ENCODE peak calls at places on chromosomes 7 and 10, in ten cellular contexts. One of them, this sample, is unnamed.

GRCh38 chr7:66296001-66296521 is 90.9 kb downstream of the TPST1 start:
- DNase-seq in HCT116: no peak
- DNase-seq in CD4-positive, CD25-positive, alpha-beta regulatory T cell: no peak
- DNase-seq in spleen: no peak
- DNase-seq in stomach: no peak
- DNase-seq in sigmoid colon: no peak
- DNase-seq in foreskin fibroblast: peak; percentile 26
- DNase-seq in fibroblast of lung: peak; percentile 88
- DNase-seq in iPS DF 6.9: no peak
- DNase-seq in lower leg skin: no peak
- DNase-seq in this sample: no peak

GRCh38 chr7:105188201-105188600 is 174.2 kb downstream of the KMT2E start:
- DNase-seq in HCT116: no peak
- DNase-seq in CD4-positive, CD25-positive, alpha-beta regulatory T cell: no peak
- DNase-seq in spleen: no peak
- DNase-seq in stomach: no peak
- DNase-seq in sigmoid colon: no peak
- DNase-seq in foreskin fibroblast: peak; percentile 24
- DNase-seq in fibroblast of lung: peak; percentile 17
- DNase-seq in iPS DF 6.9: no peak
- DNase-seq in lower leg skin: no peak
- DNase-seq in this sample: no peak

GRCh38 chr7:47690902-47691558 is 109.1 kb upstream of the TNS3 start:
- DNase-seq in HCT116: no peak
- DNase-seq in CD4-positive, CD25-positive, alpha-beta regulatory T cell: no peak
- DNase-seq in spleen: no peak
- DNase-seq in stomach: no peak
- DNase-seq in sigmoid colon: no peak
- DNase-seq in foreskin fibroblast: peak; percentile 82
- DNase-seq in fibroblast of lung: peak; percentile 52
- DNase-seq in iPS DF 6.9: no peak
- DNase-seq in lower leg skin: peak; percentile 63
- DNase-seq in this sample: no peak

GRCh38 chr10:96235326-96236089 is 35.9 kb downstream of the BLNK start:
- DNase-seq in HCT116: no peak
- DNase-seq in CD4-positive, CD25-positive, alpha-beta regulatory T cell: no peak
- DNase-seq in spleen: no peak
- DNase-seq in stomach: no peak
- DNase-seq in sigmoid colon: no peak
- DNase-seq in foreskin fibroblast: no peak
- DNase-seq in fibroblast of lung: no peak
- DNase-seq in iPS DF 6.9: no peak
- DNase-seq in lower leg skin: no peak
- DNase-seq in this sample: no peak

GRCh38 chr7:43281268-43281667 is 168.8 kb downstream of the HECW1 start:
- DNase-seq in HCT116: no peak
- DNase-seq in CD4-positive, CD25-positive, alpha-beta regulatory T cell: no peak
- DNase-seq in spleen: no peak
- DNase-seq in stomach: no peak
- DNase-seq in sigmoid colon: no peak
- DNase-seq in foreskin fibroblast: no peak
- DNase-seq in fibroblast of lung: no peak
- DNase-seq in iPS DF 6.9: no peak
- DNase-seq in lower leg skin: no peak
- DNase-seq in this sample: no peak

GRCh38 chr7:46000513-46000912 is 79.4 kb upstream of the IGFBP3 start:
- DNase-seq in HCT116: no peak
- DNase-seq in CD4-positive, CD25-positive, alpha-beta regulatory T cell: no peak
- DNase-seq in spleen: no peak
- DNase-seq in stomach: no peak
- DNase-seq in sigmoid colon: no peak
- DNase-seq in foreskin fibroblast: no peak
- DNase-seq in fibroblast of lung: no peak
- DNase-seq in iPS DF 6.9: no peak
- DNase-seq in lower leg skin: no peak
- DNase-seq in this sample: no peak

GRCh38 chr7:55387062-55387965 is 22.2 kb downstream of the LANCL2 start:
- DNase-seq in HCT116: no peak
- DNase-seq in CD4-positive, CD25-positive, alpha-beta regulatory T cell: peak; percentile 30
- DNase-seq in spleen: no peak
- DNase-seq in stomach: no peak
- DNase-seq in sigmoid colon: no peak
- DNase-seq in foreskin fibroblast: peak; percentile 42
- DNase-seq in fibroblast of lung: peak; percentile 29
- DNase-seq in iPS DF 6.9: no peak
- DNase-seq in lower leg skin: no peak
- DNase-seq in this sample: no peak

GRCh38 chr10:104170610-104171269 is 48.8 kb downstream of the SFR1 start:
- DNase-seq in HCT116: no peak
- DNase-seq in CD4-positive, CD25-positive, alpha-beta regulatory T cell: peak; percentile 15
- DNase-seq in spleen: no peak
- DNase-seq in stomach: no peak
- DNase-seq in sigmoid colon: no peak
- DNase-seq in foreskin fibroblast: no peak
- DNase-seq in fibroblast of lung: no peak
- DNase-seq in iPS DF 6.9: no peak
- DNase-seq in lower leg skin: no peak
- DNase-seq in this sample: no peak

GRCh38 chr10:79128923-79129305 is 60.1 kb downstream of the ZMIZ1 start:
- DNase-seq in HCT116: no peak
- DNase-seq in CD4-positive, CD25-positive, alpha-beta regulatory T cell: peak; percentile 20
- DNase-seq in spleen: no peak
- DNase-seq in stomach: no peak
- DNase-seq in sigmoid colon: no peak
- DNase-seq in foreskin fibroblast: no peak
- DNase-seq in fibroblast of lung: no peak
- DNase-seq in iPS DF 6.9: no peak
- DNase-seq in lower leg skin: no peak
- DNase-seq in this sample: no peak

GRCh38 chr10:76333801-76334200 is 902.4 kb downstream of the LRMDA start:
- DNase-seq in HCT116: no peak
- DNase-seq in CD4-positive, CD25-positive, alpha-beta regulatory T cell: no peak
- DNase-seq in spleen: no peak
- DNase-seq in stomach: no peak
- DNase-seq in sigmoid colon: no peak
- DNase-seq in foreskin fibroblast: no peak
- DNase-seq in fibroblast of lung: no peak
- DNase-seq in iPS DF 6.9: no peak
- DNase-seq in lower leg skin: no peak
- DNase-seq in this sample: no peak

GRCh38 chr7:2518737-2519118 is 846 bp upstream of the LFNG start:
- DNase-seq in HCT116: no peak
- DNase-seq in CD4-positive, CD25-positive, alpha-beta regulatory T cell: no peak
- DNase-seq in spleen: peak; percentile 84
- DNase-seq in stomach: no peak
- DNase-seq in sigmoid colon: no peak
- DNase-seq in foreskin fibroblast: peak; percentile 67
- DNase-seq in fibroblast of lung: no peak
- DNase-seq in iPS DF 6.9: no peak
- DNase-seq in lower leg skin: no peak
- DNase-seq in this sample: no peak

GRCh38 chr10:32878646-32879045 is 79.4 kb downstream of the ITGB1 start:
- DNase-seq in HCT116: no peak
- DNase-seq in CD4-positive, CD25-positive, alpha-beta regulatory T cell: no peak
- DNase-seq in spleen: no peak
- DNase-seq in stomach: no peak
- DNase-seq in sigmoid colon: no peak
- DNase-seq in foreskin fibroblast: no peak
- DNase-seq in fibroblast of lung: no peak
- DNase-seq in iPS DF 6.9: no peak
- DNase-seq in lower leg skin: no peak
- DNase-seq in this sample: no peak

GRCh38 chr7:79949778-79950177 is 184.9 kb upstream of the GNAI1 start:
- DNase-seq in HCT116: no peak
- DNase-seq in CD4-positive, CD25-positive, alpha-beta regulatory T cell: no peak
- DNase-seq in spleen: no peak
- DNase-seq in stomach: no peak
- DNase-seq in sigmoid colon: no peak
- DNase-seq in foreskin fibroblast: no peak
- DNase-seq in fibroblast of lung: no peak
- DNase-seq in iPS DF 6.9: no peak
- DNase-seq in lower leg skin: no peak
- DNase-seq in this sample: no peak
- H3K4me3 ChIP-seq in HCT116: no peak overlapping the region
- H3K4me3 ChIP-seq in CD4-positive, CD25-positive, alpha-beta regulatory T cell: no peak overlapping the region
- H3K4me3 ChIP-seq in spleen: no peak overlapping the region
- H3K4me3 ChIP-seq in stomach: no peak overlapping the region
- H3K4me3 ChIP-seq in sigmoid colon: no peak overlapping the region
- H3K4me3 ChIP-seq in foreskin fibroblast: no peak overlapping the region
- H3K4me3 ChIP-seq in fibroblast of lung: no peak overlapping the region
- H3K4me3 ChIP-seq in iPS DF 6.9: no peak overlapping the region
- H3K4me3 ChIP-seq in lower leg skin: no peak overlapping the region
- H3K4me3 ChIP-seq in this sample: no peak overlapping the region

DNA sequence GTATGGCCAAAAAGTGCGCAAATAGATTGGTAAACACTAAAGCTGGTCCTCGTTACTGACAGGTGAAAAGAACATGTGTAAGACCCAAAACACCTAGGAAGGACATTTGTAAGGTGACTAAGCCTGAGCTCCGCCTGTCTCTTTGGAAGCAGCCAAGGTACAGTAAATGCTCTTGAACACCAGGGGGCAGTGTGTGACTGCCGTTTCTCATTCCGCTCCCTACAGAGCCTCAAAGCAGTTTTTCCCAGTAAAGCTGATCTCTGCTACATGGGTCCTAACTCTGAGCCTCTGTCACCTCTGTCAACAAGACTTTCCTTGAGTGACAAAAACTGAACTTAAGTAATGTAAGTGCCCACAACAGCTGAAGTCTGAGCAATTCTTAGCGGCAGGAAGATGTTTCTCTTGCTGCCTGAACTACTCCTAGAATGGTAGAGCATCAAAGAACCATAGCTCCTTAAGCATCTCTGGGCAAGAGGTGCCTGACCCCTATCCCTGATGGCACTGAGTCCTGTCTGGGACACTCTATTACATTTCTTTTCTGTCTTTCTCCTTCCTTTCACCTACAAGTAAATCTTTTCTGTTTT is 238.0 kb upstream of the INHBA start:
- DNase-seq in HCT116: peak; percentile 32
- DNase-seq in CD4-positive, CD25-positive, alpha-beta regulatory T cell: peak; percentile 57
- DNase-seq in spleen: no peak
- DNase-seq in stomach: peak; percentile 66
- DNase-seq in sigmoid colon: peak; percentile 83
- DNase-seq in foreskin fibroblast: peak; percentile 91
- DNase-seq in fibroblast of lung: peak; percentile 84
- DNase-seq in iPS DF 6.9: peak; percentile 72
- DNase-seq in lower leg skin: peak; percentile 89
- DNase-seq in this sample: peak; percentile 78
- H3K4me3 ChIP-seq in HCT116: no peak overlapping the region
- H3K4me3 ChIP-seq in CD4-positive, CD25-positive, alpha-beta regulatory T cell: no peak overlapping the region
- H3K4me3 ChIP-seq in spleen: no peak overlapping the region
- H3K4me3 ChIP-seq in stomach: no peak overlapping the region
- H3K4me3 ChIP-seq in sigmoid colon: no peak overlapping the region
- H3K4me3 ChIP-seq in foreskin fibroblast: no peak overlapping the region
- H3K4me3 ChIP-seq in fibroblast of lung: no peak overlapping the region
- H3K4me3 ChIP-seq in iPS DF 6.9: no peak overlapping the region
- H3K4me3 ChIP-seq in lower leg skin: no peak overlapping the region
- H3K4me3 ChIP-seq in this sample: no peak overlapping the region

DNA sequence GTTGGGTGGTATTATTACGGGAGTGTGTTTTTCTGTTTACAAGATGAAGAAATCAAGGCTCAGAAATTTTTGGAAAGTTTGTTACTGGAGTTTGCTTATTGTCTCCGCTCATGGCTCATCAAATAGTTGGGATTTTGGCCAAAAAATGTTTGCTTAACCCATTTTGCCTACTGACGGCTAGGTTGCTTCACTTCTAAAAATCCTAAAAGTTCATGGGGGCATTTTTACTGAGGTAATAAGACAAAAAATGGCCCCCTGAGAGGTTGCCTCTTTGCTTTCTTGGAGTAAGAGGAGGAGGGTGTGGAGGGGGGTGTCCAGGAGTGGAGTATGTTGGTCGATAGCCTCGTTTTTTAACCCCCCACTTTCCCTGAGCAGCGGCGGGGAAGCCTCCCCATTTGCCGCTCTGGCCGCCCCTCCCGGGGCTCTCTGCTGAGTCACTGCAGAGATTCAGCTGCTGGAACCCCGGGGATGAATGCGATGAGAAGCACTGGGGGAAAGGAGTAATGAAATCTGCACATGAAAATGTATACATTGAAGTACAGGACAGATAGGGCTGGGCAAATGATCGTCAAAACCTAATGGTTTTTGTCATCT is 1.5 kb downstream of the MEST start:
- DNase-seq in HCT116: no peak
- DNase-seq in CD4-positive, CD25-positive, alpha-beta regulatory T cell: no peak
- DNase-seq in spleen: no peak
- DNase-seq in stomach: no peak
- DNase-seq in sigmoid colon: no peak
- DNase-seq in foreskin fibroblast: peak; percentile 62
- DNase-seq in fibroblast of lung: peak; percentile 38
- DNase-seq in iPS DF 6.9: no peak
- DNase-seq in lower leg skin: no peak
- DNase-seq in this sample: no peak
- H3K4me3 ChIP-seq in HCT116: no peak overlapping the region
- H3K4me3 ChIP-seq in CD4-positive, CD25-positive, alpha-beta regulatory T cell: no peak overlapping the region
- H3K4me3 ChIP-seq in spleen: peak overlapping the region; percentile 42
- H3K4me3 ChIP-seq in stomach: peak overlapping the region; percentile 49
- H3K4me3 ChIP-seq in sigmoid colon: peak overlapping the region; percentile 52
- H3K4me3 ChIP-seq in foreskin fibroblast: peak overlapping the region; percentile 51
- H3K4me3 ChIP-seq in fibroblast of lung: peak overlapping the region; percentile 81
- H3K4me3 ChIP-seq in iPS DF 6.9: peak overlapping the region; percentile 38
- H3K4me3 ChIP-seq in lower leg skin: no peak overlapping the region
- H3K4me3 ChIP-seq in this sample: no peak overlapping the region

GRCh38 chr10:71766717-71767419 is 6.5 kb downstream of the VSIR start:
- DNase-seq in HCT116: peak; percentile 74
- DNase-seq in CD4-positive, CD25-positive, alpha-beta regulatory T cell: peak; percentile 86
- DNase-seq in spleen: peak; percentile 92
- DNase-seq in stomach: peak; percentile 81
- DNase-seq in sigmoid colon: peak; percentile 89
- DNase-seq in foreskin fibroblast: peak; percentile 97
- DNase-seq in fibroblast of lung: peak; percentile 92
- DNase-seq in iPS DF 6.9: no peak
- DNase-seq in lower leg skin: peak; percentile 95
- DNase-seq in this sample: peak; percentile 94
- H3K4me3 ChIP-seq in HCT116: peak overlapping the region; percentile 52
- H3K4me3 ChIP-seq in CD4-positive, CD25-positive, alpha-beta regulatory T cell: peak overlapping the region; percentile 48
- H3K4me3 ChIP-seq in spleen: peak overlapping the region; percentile 79
- H3K4me3 ChIP-seq in stomach: no peak overlapping the region
- H3K4me3 ChIP-seq in sigmoid colon: no peak overlapping the region
- H3K4me3 ChIP-seq in foreskin fibroblast: no peak overlapping the region
- H3K4me3 ChIP-seq in fibroblast of lung: no peak overlapping the region
- H3K4me3 ChIP-seq in iPS DF 6.9: no peak overlapping the region
- H3K4me3 ChIP-seq in lower leg skin: no peak overlapping the region
- H3K4me3 ChIP-seq in this sample: peak overlapping the region; percentile 19